ENCODE peak calls at places on chromosomes 7 and 10, in six cellular contexts. T is transverse colon, W is endodermal cell, S is AG09319, V is uterus, R is fibroblast of pulmonary artery. K is an unnamed sample.

GRCh38 chr10:71740069-71740468 is 20.5 kb upstream of the C10orf105 start:
- DNase-seq in V (no peak), S (peak; percentile 56), R (peak; percentile 51), T (peak; percentile 49), W (no peak), K (peak; percentile 78)

GRCh38 chr7:122304604-122304975 is at the start of gene FEZF1:
- DNase-seq in W (peak; percentile 82), R (peak; percentile 8), S (no peak), V (no peak), T (no peak), K (no peak)

GRCh38 chr7:47771301-47771989 is 176.8 kb downstream of the PKD1L1 start:
- DNase-seq in W (no peak), S (no peak), V (peak; percentile 35), R (no peak), T (no peak), K (no peak)

GRCh38 chr7:134648456-134648855 is 1.8 kb downstream of the BPGM start:
- DNase-seq in T (no peak), R (no peak), W (no peak), V (no peak), S (no peak), K (no peak)

GRCh38 chr7:132738254-132738653 is 162.0 kb upstream of the PLXNA4 start:
- DNase-seq in W (no peak), S (peak; percentile 45), R (peak; percentile 72), T (no peak), V (no peak), K (peak; percentile 91)

GRCh38 chr10:8359467-8359866 is 305.0 kb downstream of the GATA3 start:
- DNase-seq in S (no peak), W (no peak), V (no peak), T (no peak), R (no peak), K (no peak)

GRCh38 chr10:29621161-29621560 is 13.6 kb downstream of the SVIL start:
- DNase-seq in R (peak; percentile 44), W (peak; percentile 70), V (peak; percentile 43), S (no peak), T (no peak), K (peak; percentile 88)

GRCh38 chr10:80152820-80153219 is 20.3 kb downstream of the PLAC9 start:
- DNase-seq in V (no peak), R (peak; percentile 21), T (no peak), S (no peak), W (no peak), K (no peak)

GRCh38 chr10:131808370-131808930 is 92.4 kb upstream of the PPP2R2D start:
- DNase-seq in S (no peak), V (no peak), R (no peak), T (no peak), W (no peak), K (no peak)

GRCh38 chr7:4694653-4695335 is 12.7 kb downstream of the FOXK1 start:
- DNase-seq in S (peak; percentile 64), W (no peak), R (peak; percentile 85), V (peak; percentile 90), T (peak; percentile 30), K (no peak)

GRCh38 chr7:80357530-80357929 is 154.3 kb downstream of the GNAT3 start:
- DNase-seq in T (no peak), R (peak; percentile 89), S (peak; percentile 81), V (no peak), W (no peak), K (no peak)

DNA sequence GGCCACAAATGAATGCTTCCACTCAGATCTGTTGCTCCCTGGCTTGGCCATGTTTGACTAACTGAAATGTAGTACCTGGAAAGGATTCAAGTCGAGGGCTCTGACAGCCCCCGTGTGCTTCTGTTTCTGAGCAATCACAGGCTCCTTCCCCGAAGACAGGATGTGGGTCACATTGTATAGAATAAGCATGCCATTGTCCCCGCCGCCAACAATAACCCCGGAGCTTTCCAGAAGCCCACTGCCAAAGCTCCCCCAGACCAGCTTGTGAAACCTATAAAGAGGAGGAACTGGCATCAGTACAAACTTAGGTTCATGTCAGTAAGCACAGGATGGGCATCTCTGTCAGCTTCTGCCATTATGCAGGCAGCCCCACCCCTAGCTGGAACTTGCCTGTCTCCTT is 10.4 kb downstream of the SEC31B start:
- DNase-seq in V (no peak), R (peak; percentile 29), W (no peak), T (no peak), S (no peak), K (no peak)
- TF ChIP-seq CTCF in V (no peak), R (no peak), W (no peak), T (no peak), S (no peak), K (no peak)

GRCh38 chr10:111206521-111206920 is 129.7 kb downstream of the ADRA2A start:
- DNase-seq in S (no peak), V (no peak), R (no peak), T (peak; percentile 16), W (no peak), K (no peak)

GRCh38 chr10:111204880-111205279 is 128.1 kb downstream of the ADRA2A start:
- DNase-seq in V (no peak), R (no peak), T (no peak), W (no peak), S (no peak), K (no peak)

GRCh38 chr10:111209666-111210065 is 132.8 kb downstream of the ADRA2A start:
- DNase-seq in R (no peak), T (no peak), V (no peak), S (no peak), W (no peak), K (no peak)

GRCh38 chr10:111208951-111209350 is 132.1 kb downstream of the ADRA2A start:
- DNase-seq in R (no peak), V (no peak), S (no peak), W (no peak), T (no peak), K (no peak)

DNA sequence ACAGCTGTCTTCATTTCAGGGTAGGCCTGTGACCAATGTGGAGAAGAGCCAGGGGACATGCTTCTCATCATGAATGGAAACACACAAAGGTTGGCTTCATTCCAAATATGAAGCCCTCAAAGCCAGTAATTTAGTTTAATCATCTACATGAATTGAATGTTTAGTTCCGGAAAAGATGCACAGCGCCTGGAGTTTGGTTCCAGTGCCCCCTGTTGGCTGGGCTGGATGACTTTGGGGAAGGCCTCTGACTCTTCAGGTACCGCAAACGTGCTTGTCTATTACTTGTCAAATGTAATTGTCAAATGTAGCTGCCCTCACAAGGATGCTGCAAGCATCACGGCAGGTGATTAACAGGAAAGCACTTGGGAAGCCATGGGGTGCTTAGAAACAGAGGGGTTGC is 130.7 kb downstream of the ADRA2A start:
- DNase-seq in S (no peak), R (no peak), V (no peak), T (peak; percentile 67), W (peak; percentile 68), K (no peak)
- TF ChIP-seq CTCF in S (no peak), R (no peak), V (no peak), T (peak; percentile 25), W (peak; percentile 79), K (no peak)

GRCh38 chr10:126302831-126303230 is 85.4 kb downstream of the ADAM12 start:
- DNase-seq in S (no peak), V (no peak), R (peak; percentile 36), W (no peak), T (no peak), K (no peak)
- TF ChIP-seq CTCF in S (peak; percentile 4), V (no peak), R (peak; percentile 29), W (no peak), T (no peak), K (peak; percentile 42)

GRCh38 chr7:21542891-21543527 is at the start of gene DNAH11:
- DNase-seq in S (no peak), V (no peak), W (peak; percentile 93), T (peak; percentile 11), R (peak; percentile 39), K (peak; percentile 38)
- TF ChIP-seq CTCF in S (no peak), V (no peak), W (no peak), T (no peak), R (no peak), K (no peak)

DNA sequence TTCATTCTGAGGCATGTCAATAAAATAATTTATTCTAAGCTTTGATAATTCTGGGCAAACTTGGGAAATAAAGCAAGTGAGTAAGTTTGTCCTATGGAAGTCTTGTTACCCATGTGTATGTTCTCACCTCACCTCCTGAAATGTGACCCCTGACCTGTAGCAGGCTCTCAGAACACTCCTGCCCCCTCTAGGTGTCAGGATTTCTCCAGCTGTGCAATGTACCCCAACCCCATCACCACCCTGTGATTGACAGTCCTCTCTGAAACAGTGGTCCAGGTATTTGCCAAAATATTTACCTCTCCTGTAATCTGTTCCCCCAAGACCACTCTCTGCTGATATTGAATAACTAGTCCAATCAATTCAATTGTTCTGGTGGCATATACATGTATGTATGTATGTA is 122.6 kb upstream of the PTER start:
- DNase-seq in R (no peak), V (no peak), W (peak; percentile 47), T (no peak), S (no peak), K (no peak)
- TF ChIP-seq CTCF in R (no peak), V (no peak), W (peak; percentile 52), T (no peak), S (no peak), K (no peak)

GRCh38 chr10:121664671-121665070 is 66.4 kb upstream of the FGFR2 start:
- DNase-seq in V (no peak), T (no peak), W (no peak), S (no peak), R (no peak), K (peak; percentile 38)

GRCh38 chr10:121665809-121666208 is 67.6 kb upstream of the FGFR2 start:
- DNase-seq in S (no peak), R (no peak), V (no peak), W (no peak), T (no peak), K (no peak)

GRCh38 chr10:121662531-121662930 is 64.3 kb upstream of the FGFR2 start:
- DNase-seq in S (no peak), V (no peak), R (no peak), W (no peak), T (no peak), K (no peak)

GRCh38 chr10:121661451-121661851 is 63.2 kb upstream of the FGFR2 start:
- DNase-seq in S (no peak), W (no peak), T (no peak), V (no peak), R (no peak), K (no peak)

GRCh38 chr10:121662945-121663917 is 65.0 kb upstream of the FGFR2 start:
- DNase-seq in W (peak; percentile 92), R (no peak), T (peak; percentile 35), S (no peak), V (no peak), K (peak; percentile 14)
- TF ChIP-seq CTCF in W (peak; percentile 89), R (no peak), T (no peak), S (no peak), V (no peak), K (peak; percentile 48)